ENCODE peak calls at places on chromosomes 12 and 14, in five cellular contexts. A, I, L, T and C are unnamed samples.

GRCh38 chr14:32512813-32513212 is 183.7 kb downstream of the AKAP6 start:
- DNase-seq in A (no peak), I (no peak), L (no peak), T (no peak), C (no peak)

GRCh38 chr14:90785474-90785873 is 30.8 kb downstream of the TTC7B start:
- DNase-seq in A (no peak), I (no peak), L (no peak), T (peak; percentile 36), C (no peak)

GRCh38 chr12:10807186-10807585 is at the start of gene TAS2R8:
- DNase-seq in A (no peak), I (no peak), L (no peak), T (no peak), C (no peak)

GRCh38 chr14:102917469-102918211 is 4.8 kb upstream of the AMN start:
- DNase-seq in A (peak; percentile 56), I (peak; percentile 80), L (no peak), T (no peak), C (peak; percentile 64)

GRCh38 chr12:42919691-42920090 is 330.1 kb upstream of the PRICKLE1 start:
- DNase-seq in A (no peak), I (no peak), L (no peak), T (no peak), C (no peak)

GRCh38 chr14:24314377-24315193 is 3.3 kb downstream of the LTB4R start:
- DNase-seq in A (no peak), I (no peak), L (no peak), T (no peak), C (no peak)

GRCh38 chr12:106195638-106196037 is 52.2 kb downstream of the CKAP4 start:
- DNase-seq in A (no peak), I (no peak), L (no peak), T (peak; percentile 52), C (no peak)

GRCh38 chr12:47071241-47071852 is 8.1 kb upstream of the PCED1B start:
- DNase-seq in A (peak; percentile 38), I (no peak), L (no peak), T (no peak), C (no peak)

GRCh38 chr12:29537292-29537691 is 39.8 kb upstream of the OVCH1 start:
- DNase-seq in A (no peak), I (no peak), L (no peak), T (no peak), C (no peak)

GRCh38 chr12:98446716-98447115 is 68.7 kb upstream of the TMPO start:
- DNase-seq in A (no peak), I (no peak), L (no peak), T (no peak), C (no peak)

GRCh38 chr14:55454264-55455151 is 14.1 kb upstream of the TBPL2 start:
- DNase-seq in A (peak; percentile 99), I (peak; percentile 86), L (peak; percentile 90), T (peak; percentile 33), C (no peak)

GRCh38 chr12:89417246-89417977 is 65.1 kb upstream of the DUSP6 start:
- DNase-seq in A (no peak), I (no peak), L (no peak), T (no peak), C (no peak)

GRCh38 chr12:44976246-44976645 is 74.7 kb downstream of the DBX2 start:
- DNase-seq in A (no peak), I (no peak), L (no peak), T (no peak), C (no peak)

GRCh38 chr14:89720741-89721315 is 233.7 kb downstream of the EFCAB11 start:
- DNase-seq in A (no peak), I (no peak), L (no peak), T (peak; percentile 42), C (peak; percentile 41)

GRCh38 chr12:131415781-131416180 is 295.1 kb upstream of the SFSWAP start:
- DNase-seq in A (no peak), I (no peak), L (no peak), T (no peak), C (no peak)

GRCh38 chr14:61437383-61437782 is 116.0 kb downstream of the PRKCH start:
- DNase-seq in A (no peak), I (no peak), L (no peak), T (no peak), C (no peak)

GRCh38 chr14:49892301-49892635 is 614 bp upstream of the ARF6 start:
- DNase-seq in A (peak; percentile 91), I (peak; percentile 76), L (no peak), T (peak; percentile 64), C (no peak)

GRCh38 chr14:23114669-23115491 is 4.2 kb downstream of the CEBPE start:
- DNase-seq in A (no peak), I (peak; percentile 84), L (no peak), T (no peak), C (no peak)

GRCh38 chr14:92607702-92608429 is 94.3 kb downstream of the RIN3 start:
- DNase-seq in A (no peak), I (no peak), L (no peak), T (no peak), C (no peak)

GRCh38 chr14:76834296-76834695 is 8.1 kb downstream of the LRRC74A start:
- DNase-seq in A (no peak), I (no peak), L (no peak), T (no peak), C (no peak)

GRCh38 chr12:95881331-95881955 is 22.7 kb downstream of the SNRPF start:
- DNase-seq in A (peak; percentile 52), I (no peak), L (no peak), T (no peak), C (no peak)

GRCh38 chr12:104890463-104891096 is 67.5 kb downstream of the SLC41A2 start:
- DNase-seq in A (no peak), I (no peak), L (no peak), T (no peak), C (no peak)

GRCh38 chr12:84599539-84599938 is 313.1 kb downstream of the SLC6A15 start:
- DNase-seq in A (no peak), I (no peak), L (no peak), T (no peak), C (no peak)

GRCh38 chr12:59833408-59833807 is 237.6 kb downstream of the SLC16A7 start:
- DNase-seq in A (no peak), I (no peak), L (no peak), T (no peak), C (no peak)

GRCh38 chr12:93766802-93767523 is 89.8 kb downstream of the CRADD start:
- DNase-seq in A (peak; percentile 19), I (peak; percentile 41), L (no peak), T (peak; percentile 54), C (no peak)

GRCh38 chr14:100103261-100104005 is 38.2 kb downstream of the EVL start:
- DNase-seq in A (no peak), I (no peak), L (no peak), T (peak; percentile 50), C (no peak)